ENCODE peak calls at places on chromosomes 6 and 20, in four cellular contexts. P is retinal pigment epithelial cell, N is mucosa of descending colon, E is psoas muscle. G is an unnamed sample.

GRCh38 chr20:62647521-62648317 is 5.4 kb downstream of the SLCO4A1 start:
- DNase-seq in P (no peak), N (no peak), E (peak), G (no peak)

GRCh38 chr6:128432394-128432793 is 88.0 kb downstream of the PTPRK start:
- DNase-seq in P (peak), N (no peak), E (no peak), G (no peak)

GRCh38 chr20:433300-433975 is 25.3 kb downstream of the RBCK1 start:
- DNase-seq in P (no peak), N (no peak), E (no peak), G (no peak)

GRCh38 chr20:48467622-48468021 is 360.2 kb downstream of the PREX1 start:
- DNase-seq in P (no peak), N (no peak), E (no peak), G (no peak)

GRCh38 chr20:46828471-46828870 is 66.2 kb upstream of the EYA2 start:
- DNase-seq in P (no peak), N (no peak), E (no peak), G (no peak)

GRCh38 chr6:118775381-118775780 is 118.6 kb upstream of the ASF1A start:
- DNase-seq in P (no peak), N (no peak), E (no peak), G (no peak)

GRCh38 chr6:110039996-110040383 is 61.9 kb downstream of the GPR6 start:
- DNase-seq in P (peak), N (no peak), E (no peak), G (no peak)

GRCh38 chr6:119881416-119881815 is 531.9 kb upstream of the MAN1A1 start:
- DNase-seq in P (no peak), N (no peak), E (no peak), G (no peak)

GRCh38 chr6:71333700-71334099 is 45.1 kb downstream of the OGFRL1 start:
- DNase-seq in P (peak), N (no peak), E (no peak), G (no peak)

GRCh38 chr6:6366778-6367177 is 46.3 kb upstream of the F13A1 start:
- DNase-seq in P (no peak), N (no peak), E (no peak), G (no peak)
- TF ChIP-seq CTCF in P (no peak), N (no peak), E (no peak), G (no peak)

GRCh38 chr6:113970808-113971676 is at the start of gene HDAC2:
- DNase-seq in P (peak), N (peak), E (peak), G (peak)
- TF ChIP-seq CTCF in P (no peak), N (no peak), E (no peak), G (peak)

GRCh38 chr6:30493643-30494250 is 4.4 kb downstream of the HLA-E start:
- DNase-seq in P (no peak), N (no peak), E (no peak), G (no peak)
- TF ChIP-seq CTCF in P (peak), N (no peak), E (no peak), G (peak)

GRCh38 chr6:95244749-95245148 is 332.6 kb upstream of the MANEA start:
- DNase-seq in P (no peak), N (no peak), E (no peak), G (no peak)

GRCh38 chr6:95243091-95243490 is 334.2 kb upstream of the MANEA start:
- DNase-seq in P (no peak), N (no peak), E (no peak), G (no peak)

GRCh38 chr6:95249176-95249575 is 328.2 kb upstream of the MANEA start:
- DNase-seq in P (peak), N (no peak), E (no peak), G (no peak)

GRCh38 chr6:95249661-95250060 is 327.7 kb upstream of the MANEA start:
- DNase-seq in P (no peak), N (no peak), E (no peak), G (no peak)

GRCh38 chr6:95248501-95248900 is 328.8 kb upstream of the MANEA start:
- DNase-seq in P (no peak), N (no peak), E (no peak), G (no peak)
- TF ChIP-seq CTCF in P (no peak), N (no peak), E (no peak), G (peak)

DNA sequence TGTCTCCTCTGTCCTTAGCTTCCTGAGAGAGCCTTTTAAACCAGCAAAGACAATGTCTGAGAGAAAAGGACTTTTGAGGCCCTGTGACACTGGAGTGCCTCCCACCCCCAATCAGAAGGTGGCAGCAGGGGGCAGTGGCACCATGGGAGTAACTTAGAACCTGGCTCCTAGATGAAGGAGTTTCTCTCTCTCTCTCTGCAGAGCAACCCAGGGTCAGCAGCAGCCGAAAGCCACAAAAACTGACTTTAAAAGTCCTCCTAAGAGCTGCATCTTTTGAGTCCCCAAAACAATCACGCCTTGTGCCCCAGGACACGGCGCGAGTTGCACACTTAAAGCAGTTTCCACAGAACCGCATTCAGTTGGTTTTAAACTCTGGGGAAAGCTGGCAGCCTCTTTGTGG is 5.3 kb upstream of the TCP11 start:
- DNase-seq in P (no peak), N (no peak), E (no peak), G (no peak)
- TF ChIP-seq CTCF in P (peak), N (peak), E (peak), G (peak)

GRCh38 chr6:31597006-31597405 is 4.2 kb upstream of the NCR3 start:
- DNase-seq in P (no peak), N (no peak), E (no peak), G (no peak)
- TF ChIP-seq CTCF in P (peak), N (no peak), E (peak), G (peak)

DNA sequence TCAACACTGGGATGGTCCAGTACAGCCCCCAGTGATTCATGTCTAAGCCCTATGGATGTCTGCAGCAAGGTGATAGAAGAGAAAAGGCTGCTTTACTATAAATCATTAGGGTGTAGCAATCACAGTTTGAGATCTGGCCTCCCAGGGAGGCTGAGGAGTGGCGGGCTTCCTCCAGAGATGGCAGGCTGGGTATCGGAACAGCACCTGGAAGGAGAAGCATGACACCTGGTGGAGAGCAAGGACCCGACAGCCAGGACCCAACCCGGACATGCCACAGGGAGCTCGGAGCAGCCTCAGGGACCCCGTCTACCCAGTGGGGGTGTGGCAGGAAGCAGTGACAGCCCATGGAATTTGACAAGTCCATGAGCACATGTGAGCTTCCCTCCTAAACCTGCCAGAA is 114.8 kb upstream of the CD93 start:
- DNase-seq in P (no peak), N (no peak), E (peak), G (no peak)
- TF ChIP-seq CTCF in P (peak), N (peak), E (peak), G (peak)

GRCh38 chr20:7087803-7088202 is 320.3 kb downstream of the BMP2 start:
- DNase-seq in P (no peak), N (no peak), E (no peak), G (no peak)

GRCh38 chr20:7091655-7092054 is 324.2 kb downstream of the BMP2 start:
- DNase-seq in P (no peak), N (no peak), E (no peak), G (no peak)

GRCh38 chr20:7094438-7094997 is 327.0 kb downstream of the BMP2 start:
- DNase-seq in P (peak), N (no peak), E (no peak), G (no peak)

GRCh38 chr20:7090001-7090400 is 322.5 kb downstream of the BMP2 start:
- DNase-seq in P (no peak), N (no peak), E (no peak), G (no peak)

DNA sequence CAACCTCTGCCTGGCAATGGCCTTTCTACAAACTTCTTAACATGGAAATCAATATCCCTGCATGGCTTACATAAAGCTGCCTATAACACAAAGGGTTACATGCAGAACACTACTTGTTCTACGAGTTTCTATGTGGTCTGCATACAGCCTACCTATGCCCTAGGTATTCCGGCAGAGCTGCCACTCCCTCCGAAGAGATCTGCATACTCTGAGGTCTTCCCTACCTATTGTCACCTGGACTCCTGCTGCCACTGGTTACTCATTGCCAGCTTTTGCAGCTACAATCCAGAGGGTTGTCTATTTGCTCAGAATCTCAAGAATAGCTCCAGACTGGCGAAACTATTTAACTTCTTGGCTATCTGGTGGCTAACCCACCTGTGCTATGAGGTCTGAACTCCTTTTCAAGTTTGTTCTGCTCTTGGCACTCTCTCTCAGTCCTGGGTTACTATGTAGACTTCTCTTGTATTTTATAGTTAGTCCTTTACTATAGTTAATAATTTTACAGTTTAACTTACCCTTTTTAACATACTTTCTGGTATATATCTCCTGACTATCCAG is 323.3 kb downstream of the BMP2 start:
- DNase-seq in P (no peak), N (no peak), E (no peak), G (no peak)
- TF ChIP-seq CTCF in P (no peak), N (no peak), E (no peak), G (no peak)

DNA sequence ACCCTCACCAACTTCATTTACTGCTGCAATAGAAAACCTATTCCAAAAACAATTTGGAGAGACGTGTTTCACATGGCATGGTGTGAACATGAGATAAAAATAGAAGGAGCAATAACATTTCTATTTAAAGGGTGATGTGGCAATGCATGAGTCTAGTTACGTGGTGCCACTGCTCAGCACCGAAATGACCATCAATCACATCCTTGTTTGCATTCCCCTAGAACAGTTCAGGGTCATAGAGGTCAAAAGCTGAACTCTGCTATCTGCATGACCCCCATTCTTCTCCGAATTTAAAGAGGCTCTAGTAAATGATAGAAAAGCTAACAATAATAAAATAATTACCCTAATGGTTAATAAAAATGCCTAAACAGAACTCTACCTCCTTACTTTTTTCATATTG is 29.5 kb downstream of the ROS1 start:
- DNase-seq in P (no peak), N (no peak), E (no peak), G (no peak)
- TF ChIP-seq CTCF in P (no peak), N (no peak), E (no peak), G (no peak)